ENCODE peak calls at places on chromosomes 2 and 18, in six cellular contexts. One of them, this sample, is unnamed.
A peak's percentile ranks its signal among the peaks of the same experiment; 100 is the strongest.

GRCh38 chr2:125167820-125168219 is 1142.7 kb downstream of the CNTNAP5 start:
- DNase-seq in anterior cingulate cortex: no peak
- DNase-seq in neural crest cell: no peak
- DNase-seq in activated CD8-positive, alpha-beta memory T cell treated with anti-CD3 and anti-CD28 coated beads, Interleukin-2, amount 50 U/mL, for 48 hours: no peak
- DNase-seq in EL: no peak
- DNase-seq in activated T-cell treated with anti-CD3 and anti-CD28 coated beads for 1 hour: no peak
- DNase-seq in this sample: no peak

GRCh38 chr2:88666576-88666975 is 24.9 kb upstream of the RPIA start:
- DNase-seq in EL: no peak
- DNase-seq in anterior cingulate cortex: no peak
- DNase-seq in neural crest cell: no peak
- DNase-seq in activated T-cell treated with anti-CD3 and anti-CD28 coated beads for 1 hour: no peak
- DNase-seq in activated CD8-positive, alpha-beta memory T cell treated with anti-CD3 and anti-CD28 coated beads, Interleukin-2, amount 50 U/mL, for 48 hours: no peak
- DNase-seq in this sample: no peak

GRCh38 chr2:121133551-121134319 is 151.3 kb downstream of the TFCP2L1 start:
- DNase-seq in EL: no peak
- DNase-seq in anterior cingulate cortex: no peak
- DNase-seq in activated T-cell treated with anti-CD3 and anti-CD28 coated beads for 1 hour: no peak
- DNase-seq in neural crest cell: no peak
- DNase-seq in activated CD8-positive, alpha-beta memory T cell treated with anti-CD3 and anti-CD28 coated beads, Interleukin-2, amount 50 U/mL, for 48 hours: no peak
- DNase-seq in this sample: no peak

GRCh38 chr2:38751847-38752410 is 768 bp upstream of the SRSF7 start:
- DNase-seq in activated CD8-positive, alpha-beta memory T cell treated with anti-CD3 and anti-CD28 coated beads, Interleukin-2, amount 50 U/mL, for 48 hours: no peak
- DNase-seq in anterior cingulate cortex: no peak
- DNase-seq in neural crest cell: peak; percentile 14
- DNase-seq in EL: no peak
- DNase-seq in activated T-cell treated with anti-CD3 and anti-CD28 coated beads for 1 hour: no peak
- DNase-seq in this sample: no peak

GRCh38 chr2:128793414-128793813 is 474.7 kb upstream of the HS6ST1 start:
- DNase-seq in neural crest cell: no peak
- DNase-seq in activated T-cell treated with anti-CD3 and anti-CD28 coated beads for 1 hour: no peak
- DNase-seq in activated CD8-positive, alpha-beta memory T cell treated with anti-CD3 and anti-CD28 coated beads, Interleukin-2, amount 50 U/mL, for 48 hours: peak; percentile 13
- DNase-seq in anterior cingulate cortex: no peak
- DNase-seq in EL: no peak
- DNase-seq in this sample: no peak

GRCh38 chr2:197904446-197904845 is 100.1 kb downstream of the PLCL1 start:
- DNase-seq in activated CD8-positive, alpha-beta memory T cell treated with anti-CD3 and anti-CD28 coated beads, Interleukin-2, amount 50 U/mL, for 48 hours: no peak
- DNase-seq in neural crest cell: no peak
- DNase-seq in anterior cingulate cortex: no peak
- DNase-seq in EL: no peak
- DNase-seq in activated T-cell treated with anti-CD3 and anti-CD28 coated beads for 1 hour: no peak
- DNase-seq in this sample: no peak

GRCh38 chr18:50518787-50519520 is 40.9 kb upstream of the MAPK4 start:
- DNase-seq in neural crest cell: no peak
- DNase-seq in EL: no peak
- DNase-seq in anterior cingulate cortex: no peak
- DNase-seq in activated T-cell treated with anti-CD3 and anti-CD28 coated beads for 1 hour: no peak
- DNase-seq in activated CD8-positive, alpha-beta memory T cell treated with anti-CD3 and anti-CD28 coated beads, Interleukin-2, amount 50 U/mL, for 48 hours: no peak
- DNase-seq in this sample: no peak

GRCh38 chr2:233122541-233122940 is 62.4 kb downstream of the INPP5D start:
- DNase-seq in activated T-cell treated with anti-CD3 and anti-CD28 coated beads for 1 hour: no peak
- DNase-seq in EL: no peak
- DNase-seq in neural crest cell: no peak
- DNase-seq in activated CD8-positive, alpha-beta memory T cell treated with anti-CD3 and anti-CD28 coated beads, Interleukin-2, amount 50 U/mL, for 48 hours: no peak
- DNase-seq in anterior cingulate cortex: no peak
- DNase-seq in this sample: no peak

GRCh38 chr2:118374974-118375745 is 286.9 kb downstream of the INSIG2 start:
- DNase-seq in EL: no peak
- DNase-seq in activated T-cell treated with anti-CD3 and anti-CD28 coated beads for 1 hour: no peak
- DNase-seq in anterior cingulate cortex: no peak
- DNase-seq in neural crest cell: no peak
- DNase-seq in activated CD8-positive, alpha-beta memory T cell treated with anti-CD3 and anti-CD28 coated beads, Interleukin-2, amount 50 U/mL, for 48 hours: no peak
- DNase-seq in this sample: no peak

GRCh38 chr2:118576109-118576855 is 271.2 kb downstream of the EN1 start:
- DNase-seq in neural crest cell: no peak
- DNase-seq in anterior cingulate cortex: no peak
- DNase-seq in activated CD8-positive, alpha-beta memory T cell treated with anti-CD3 and anti-CD28 coated beads, Interleukin-2, amount 50 U/mL, for 48 hours: no peak
- DNase-seq in EL: no peak
- DNase-seq in activated T-cell treated with anti-CD3 and anti-CD28 coated beads for 1 hour: no peak
- DNase-seq in this sample: no peak

GRCh38 chr18:45589559-45590041 is 25.7 kb upstream of the SLC14A2 start:
- DNase-seq in activated CD8-positive, alpha-beta memory T cell treated with anti-CD3 and anti-CD28 coated beads, Interleukin-2, amount 50 U/mL, for 48 hours: no peak
- DNase-seq in anterior cingulate cortex: no peak
- DNase-seq in EL: peak; percentile 88
- DNase-seq in activated T-cell treated with anti-CD3 and anti-CD28 coated beads for 1 hour: no peak
- DNase-seq in neural crest cell: no peak
- DNase-seq in this sample: no peak

GRCh38 chr2:9164112-9164608 is 42.5 kb upstream of the ASAP2 start:
- DNase-seq in anterior cingulate cortex: no peak
- DNase-seq in EL: no peak
- DNase-seq in neural crest cell: no peak
- DNase-seq in activated T-cell treated with anti-CD3 and anti-CD28 coated beads for 1 hour: no peak
- DNase-seq in activated CD8-positive, alpha-beta memory T cell treated with anti-CD3 and anti-CD28 coated beads, Interleukin-2, amount 50 U/mL, for 48 hours: no peak
- DNase-seq in this sample: no peak

GRCh38 chr2:72993585-72994280 is 76.4 kb downstream of the EMX1 start:
- DNase-seq in activated T-cell treated with anti-CD3 and anti-CD28 coated beads for 1 hour: no peak
- DNase-seq in activated CD8-positive, alpha-beta memory T cell treated with anti-CD3 and anti-CD28 coated beads, Interleukin-2, amount 50 U/mL, for 48 hours: no peak
- DNase-seq in EL: no peak
- DNase-seq in anterior cingulate cortex: no peak
- DNase-seq in neural crest cell: no peak
- DNase-seq in this sample: peak; percentile 1

GRCh38 chr2:157841485-157841884 is 34.6 kb downstream of the ACVR1 start:
- DNase-seq in EL: no peak
- DNase-seq in activated T-cell treated with anti-CD3 and anti-CD28 coated beads for 1 hour: no peak
- DNase-seq in anterior cingulate cortex: no peak
- DNase-seq in activated CD8-positive, alpha-beta memory T cell treated with anti-CD3 and anti-CD28 coated beads, Interleukin-2, amount 50 U/mL, for 48 hours: no peak
- DNase-seq in neural crest cell: no peak
- DNase-seq in this sample: no peak

GRCh38 chr18:31487251-31488015 is 10.5 kb upstream of the DSG2 start:
- DNase-seq in EL: no peak
- DNase-seq in activated CD8-positive, alpha-beta memory T cell treated with anti-CD3 and anti-CD28 coated beads, Interleukin-2, amount 50 U/mL, for 48 hours: no peak
- DNase-seq in anterior cingulate cortex: peak; percentile 6
- DNase-seq in neural crest cell: no peak
- DNase-seq in activated T-cell treated with anti-CD3 and anti-CD28 coated beads for 1 hour: no peak
- DNase-seq in this sample: no peak

GRCh38 chr2:27984153-27984552 is 93.6 kb downstream of the BABAM2 start:
- DNase-seq in neural crest cell: no peak
- DNase-seq in EL: no peak
- DNase-seq in anterior cingulate cortex: no peak
- DNase-seq in activated T-cell treated with anti-CD3 and anti-CD28 coated beads for 1 hour: no peak
- DNase-seq in activated CD8-positive, alpha-beta memory T cell treated with anti-CD3 and anti-CD28 coated beads, Interleukin-2, amount 50 U/mL, for 48 hours: no peak
- DNase-seq in this sample: no peak

GRCh38 chr2:176763871-176764404 is 448.7 kb upstream of the HNRNPA3 start:
- DNase-seq in activated CD8-positive, alpha-beta memory T cell treated with anti-CD3 and anti-CD28 coated beads, Interleukin-2, amount 50 U/mL, for 48 hours: no peak
- DNase-seq in activated T-cell treated with anti-CD3 and anti-CD28 coated beads for 1 hour: no peak
- DNase-seq in neural crest cell: no peak
- DNase-seq in anterior cingulate cortex: no peak
- DNase-seq in EL: no peak
- DNase-seq in this sample: no peak

GRCh38 chr18:61841709-61842108 is 51.1 kb downstream of the RNF152 start:
- DNase-seq in EL: no peak
- DNase-seq in neural crest cell: no peak
- DNase-seq in activated T-cell treated with anti-CD3 and anti-CD28 coated beads for 1 hour: no peak
- DNase-seq in activated CD8-positive, alpha-beta memory T cell treated with anti-CD3 and anti-CD28 coated beads, Interleukin-2, amount 50 U/mL, for 48 hours: no peak
- DNase-seq in anterior cingulate cortex: no peak
- DNase-seq in this sample: no peak

GRCh38 chr2:119253114-119253702 is 29.6 kb downstream of the STEAP3 start:
- DNase-seq in neural crest cell: no peak
- DNase-seq in EL: peak; percentile 50
- DNase-seq in activated CD8-positive, alpha-beta memory T cell treated with anti-CD3 and anti-CD28 coated beads, Interleukin-2, amount 50 U/mL, for 48 hours: peak; percentile 8
- DNase-seq in activated T-cell treated with anti-CD3 and anti-CD28 coated beads for 1 hour: no peak
- DNase-seq in anterior cingulate cortex: no peak
- DNase-seq in this sample: no peak

GRCh38 chr2:926259-926780 is 24.3 kb upstream of the SNTG2 start:
- DNase-seq in EL: no peak
- DNase-seq in neural crest cell: no peak
- DNase-seq in activated CD8-positive, alpha-beta memory T cell treated with anti-CD3 and anti-CD28 coated beads, Interleukin-2, amount 50 U/mL, for 48 hours: no peak
- DNase-seq in anterior cingulate cortex: no peak
- DNase-seq in activated T-cell treated with anti-CD3 and anti-CD28 coated beads for 1 hour: no peak
- DNase-seq in this sample: no peak

GRCh38 chr2:194062401-194062800 is 1594.6 kb upstream of the SLC39A10 start:
- DNase-seq in EL: no peak
- DNase-seq in activated CD8-positive, alpha-beta memory T cell treated with anti-CD3 and anti-CD28 coated beads, Interleukin-2, amount 50 U/mL, for 48 hours: no peak
- DNase-seq in anterior cingulate cortex: no peak
- DNase-seq in activated T-cell treated with anti-CD3 and anti-CD28 coated beads for 1 hour: no peak
- DNase-seq in neural crest cell: no peak
- DNase-seq in this sample: no peak

GRCh38 chr2:62198237-62198633 is 2.3 kb downstream of the B3GNT2 start:
- DNase-seq in anterior cingulate cortex: no peak
- DNase-seq in activated T-cell treated with anti-CD3 and anti-CD28 coated beads for 1 hour: no peak
- DNase-seq in neural crest cell: no peak
- DNase-seq in EL: no peak
- DNase-seq in activated CD8-positive, alpha-beta memory T cell treated with anti-CD3 and anti-CD28 coated beads, Interleukin-2, amount 50 U/mL, for 48 hours: no peak
- DNase-seq in this sample: no peak

GRCh38 chr2:157107460-157107859 is 150.0 kb upstream of the GALNT5 start:
- DNase-seq in EL: no peak
- DNase-seq in activated CD8-positive, alpha-beta memory T cell treated with anti-CD3 and anti-CD28 coated beads, Interleukin-2, amount 50 U/mL, for 48 hours: no peak
- DNase-seq in anterior cingulate cortex: no peak
- DNase-seq in neural crest cell: no peak
- DNase-seq in activated T-cell treated with anti-CD3 and anti-CD28 coated beads for 1 hour: no peak
- DNase-seq in this sample: no peak

GRCh38 chr2:217604527-217605279 is 398.1 kb downstream of the TNS1 start:
- DNase-seq in neural crest cell: no peak
- DNase-seq in anterior cingulate cortex: no peak
- DNase-seq in activated T-cell treated with anti-CD3 and anti-CD28 coated beads for 1 hour: no peak
- DNase-seq in activated CD8-positive, alpha-beta memory T cell treated with anti-CD3 and anti-CD28 coated beads, Interleukin-2, amount 50 U/mL, for 48 hours: no peak
- DNase-seq in EL: no peak
- DNase-seq in this sample: no peak

GRCh38 chr2:8312221-8312620 is 369.6 kb upstream of the ID2 start:
- DNase-seq in activated T-cell treated with anti-CD3 and anti-CD28 coated beads for 1 hour: no peak
- DNase-seq in neural crest cell: no peak
- DNase-seq in activated CD8-positive, alpha-beta memory T cell treated with anti-CD3 and anti-CD28 coated beads, Interleukin-2, amount 50 U/mL, for 48 hours: no peak
- DNase-seq in EL: no peak
- DNase-seq in anterior cingulate cortex: no peak
- DNase-seq in this sample: no peak

GRCh38 chr2:200525551-200525881 is 491 bp upstream of the SGO2 start:
- DNase-seq in EL: no peak
- DNase-seq in activated T-cell treated with anti-CD3 and anti-CD28 coated beads for 1 hour: no peak
- DNase-seq in anterior cingulate cortex: no peak
- DNase-seq in activated CD8-positive, alpha-beta memory T cell treated with anti-CD3 and anti-CD28 coated beads, Interleukin-2, amount 50 U/mL, for 48 hours: no peak
- DNase-seq in neural crest cell: no peak
- DNase-seq in this sample: no peak

GRCh38 chr2:160920791-160921303 is 239.4 kb upstream of the TANK start:
- DNase-seq in activated T-cell treated with anti-CD3 and anti-CD28 coated beads for 1 hour: no peak
- DNase-seq in neural crest cell: no peak
- DNase-seq in activated CD8-positive, alpha-beta memory T cell treated with anti-CD3 and anti-CD28 coated beads, Interleukin-2, amount 50 U/mL, for 48 hours: no peak
- DNase-seq in EL: peak; percentile 86
- DNase-seq in anterior cingulate cortex: no peak
- DNase-seq in this sample: no peak

GRCh38 chr18:25704096-25704870 is 352.3 kb upstream of the ZNF521 start:
- DNase-seq in activated CD8-positive, alpha-beta memory T cell treated with anti-CD3 and anti-CD28 coated beads, Interleukin-2, amount 50 U/mL, for 48 hours: no peak
- DNase-seq in neural crest cell: peak; percentile 5
- DNase-seq in activated T-cell treated with anti-CD3 and anti-CD28 coated beads for 1 hour: no peak
- DNase-seq in EL: no peak
- DNase-seq in anterior cingulate cortex: no peak
- DNase-seq in this sample: no peak

GRCh38 chr2:204010611-204011560 is 74.3 kb downstream of the ICOS start:
- DNase-seq in EL: no peak
- DNase-seq in activated T-cell treated with anti-CD3 and anti-CD28 coated beads for 1 hour: no peak
- DNase-seq in neural crest cell: no peak
- DNase-seq in activated CD8-positive, alpha-beta memory T cell treated with anti-CD3 and anti-CD28 coated beads, Interleukin-2, amount 50 U/mL, for 48 hours: no peak
- DNase-seq in anterior cingulate cortex: no peak
- DNase-seq in this sample: no peak

This sample was measured in activated T-helper 2 cell treated with anti-CD3 and anti-CD28 coated beads, Interferon-gamma antibody, Interleukin-2, Interleukin-4, amounts not matched to agents 10 μg/mL and 5 μg/mL and 100 μg/mL, durations not matched to agents 14 hours and 24 hours and 36 hours.